ENCODE peak calls at places on chromosomes 7 and 10, in seven cellular contexts. One of them, this sample, is unnamed.

GRCh38 chr10:3192856-3193635 is 20.5 kb upstream of the PITRM1 start:
- DNase-seq in germinal center: peak
- DNase-seq in hepatocyte: peak
- DNase-seq in amygdala: no peak
- DNase-seq in ovary: no peak
- DNase-seq in CD8-positive, alpha-beta memory T cell: peak
- DNase-seq in NCI-H1105 treated with DMSO at 0.1 percent for 48 hours: peak
- DNase-seq in this sample: peak

GRCh38 chr7:101743995-101744360 is 73.4 kb upstream of the CUX1 start:
- DNase-seq in NCI-H1105 treated with DMSO at 0.1 percent for 48 hours: no peak
- DNase-seq in CD8-positive, alpha-beta memory T cell: no peak
- DNase-seq in amygdala: no peak
- DNase-seq in hepatocyte: no peak
- DNase-seq in germinal center: no peak
- DNase-seq in ovary: no peak
- DNase-seq in this sample: no peak

GRCh38 chr10:88989824-88990527 is 622 bp upstream of the FAS start:
- DNase-seq in amygdala: no peak
- DNase-seq in hepatocyte: peak
- DNase-seq in ovary: no peak
- DNase-seq in germinal center: no peak
- DNase-seq in CD8-positive, alpha-beta memory T cell: no peak
- DNase-seq in NCI-H1105 treated with DMSO at 0.1 percent for 48 hours: no peak
- DNase-seq in this sample: no peak

GRCh38 chr10:29646960-29647431 is 12.2 kb upstream of the SVIL start:
- DNase-seq in NCI-H1105 treated with DMSO at 0.1 percent for 48 hours: no peak
- DNase-seq in hepatocyte: peak
- DNase-seq in amygdala: no peak
- DNase-seq in germinal center: no peak
- DNase-seq in CD8-positive, alpha-beta memory T cell: no peak
- DNase-seq in ovary: no peak
- DNase-seq in this sample: no peak

GRCh38 chr10:106679314-106679713 is 485.2 kb downstream of the SORCS1 start:
- DNase-seq in germinal center: no peak
- DNase-seq in ovary: no peak
- DNase-seq in CD8-positive, alpha-beta memory T cell: no peak
- DNase-seq in amygdala: no peak
- DNase-seq in hepatocyte: no peak
- DNase-seq in NCI-H1105 treated with DMSO at 0.1 percent for 48 hours: no peak
- DNase-seq in this sample: no peak

GRCh38 chr10:128854965-128855364 is 612.1 kb upstream of the MGMT start:
- DNase-seq in ovary: peak
- DNase-seq in CD8-positive, alpha-beta memory T cell: no peak
- DNase-seq in germinal center: no peak
- DNase-seq in amygdala: peak
- DNase-seq in hepatocyte: peak
- DNase-seq in NCI-H1105 treated with DMSO at 0.1 percent for 48 hours: peak
- DNase-seq in this sample: peak

GRCh38 chr10:100148353-100149211 is 37.2 kb downstream of the ERLIN1 start:
- DNase-seq in CD8-positive, alpha-beta memory T cell: no peak
- DNase-seq in amygdala: no peak
- DNase-seq in ovary: no peak
- DNase-seq in germinal center: peak
- DNase-seq in NCI-H1105 treated with DMSO at 0.1 percent for 48 hours: no peak
- DNase-seq in hepatocyte: peak
- DNase-seq in this sample: no peak

GRCh38 chr10:132414402-132415016 is 17.5 kb downstream of the PWWP2B start:
- DNase-seq in hepatocyte: no peak
- DNase-seq in NCI-H1105 treated with DMSO at 0.1 percent for 48 hours: no peak
- DNase-seq in ovary: no peak
- DNase-seq in germinal center: no peak
- DNase-seq in amygdala: no peak
- DNase-seq in CD8-positive, alpha-beta memory T cell: no peak
- DNase-seq in this sample: no peak

GRCh38 chr10:71379118-71379781 is 17.5 kb upstream of the CDH23 start:
- DNase-seq in germinal center: no peak
- DNase-seq in NCI-H1105 treated with DMSO at 0.1 percent for 48 hours: no peak
- DNase-seq in ovary: no peak
- DNase-seq in amygdala: no peak
- DNase-seq in CD8-positive, alpha-beta memory T cell: no peak
- DNase-seq in hepatocyte: no peak
- DNase-seq in this sample: no peak

GRCh38 chr7:8440670-8441069 is 7.3 kb downstream of the NXPH1 start:
- DNase-seq in CD8-positive, alpha-beta memory T cell: no peak
- DNase-seq in NCI-H1105 treated with DMSO at 0.1 percent for 48 hours: no peak
- DNase-seq in hepatocyte: no peak
- DNase-seq in ovary: no peak
- DNase-seq in germinal center: no peak
- DNase-seq in amygdala: no peak
- DNase-seq in this sample: no peak

GRCh38 chr10:100742067-100742771 is 3.2 kb upstream of the PAX2 start:
- DNase-seq in amygdala: no peak
- DNase-seq in CD8-positive, alpha-beta memory T cell: no peak
- DNase-seq in germinal center: no peak
- DNase-seq in NCI-H1105 treated with DMSO at 0.1 percent for 48 hours: no peak
- DNase-seq in ovary: no peak
- DNase-seq in hepatocyte: no peak
- DNase-seq in this sample: no peak

GRCh38 chr7:17099083-17099973 is 199.1 kb upstream of the AHR start:
- DNase-seq in ovary: no peak
- DNase-seq in germinal center: no peak
- DNase-seq in NCI-H1105 treated with DMSO at 0.1 percent for 48 hours: no peak
- DNase-seq in hepatocyte: peak
- DNase-seq in amygdala: no peak
- DNase-seq in CD8-positive, alpha-beta memory T cell: no peak
- DNase-seq in this sample: no peak

GRCh38 chr10:119111968-119112515 is 8.1 kb downstream of the DENND10 start:
- DNase-seq in ovary: no peak
- DNase-seq in CD8-positive, alpha-beta memory T cell: no peak
- DNase-seq in hepatocyte: no peak
- DNase-seq in NCI-H1105 treated with DMSO at 0.1 percent for 48 hours: no peak
- DNase-seq in amygdala: no peak
- DNase-seq in germinal center: no peak
- DNase-seq in this sample: no peak

GRCh38 chr7:155939350-155939749 is 127.1 kb upstream of the SHH start:
- DNase-seq in NCI-H1105 treated with DMSO at 0.1 percent for 48 hours: no peak
- DNase-seq in ovary: no peak
- DNase-seq in CD8-positive, alpha-beta memory T cell: no peak
- DNase-seq in hepatocyte: no peak
- DNase-seq in amygdala: no peak
- DNase-seq in germinal center: no peak
- DNase-seq in this sample: no peak

GRCh38 chr10:133351408-133352318 is 4.5 kb downstream of the PRAP1 start:
- DNase-seq in germinal center: no peak
- DNase-seq in CD8-positive, alpha-beta memory T cell: no peak
- DNase-seq in NCI-H1105 treated with DMSO at 0.1 percent for 48 hours: no peak
- DNase-seq in amygdala: no peak
- DNase-seq in ovary: no peak
- DNase-seq in hepatocyte: no peak
- DNase-seq in this sample: no peak

GRCh38 chr10:90222372-90222771 is 521.0 kb downstream of the KIF20B start:
- DNase-seq in amygdala: no peak
- DNase-seq in ovary: no peak
- DNase-seq in germinal center: no peak
- DNase-seq in hepatocyte: peak
- DNase-seq in NCI-H1105 treated with DMSO at 0.1 percent for 48 hours: no peak
- DNase-seq in CD8-positive, alpha-beta memory T cell: no peak
- DNase-seq in this sample: no peak

GRCh38 chr7:157676001-157676400 is 339.2 kb downstream of the DNAJB6 start:
- DNase-seq in amygdala: no peak
- DNase-seq in hepatocyte: no peak
- DNase-seq in CD8-positive, alpha-beta memory T cell: peak
- DNase-seq in ovary: no peak
- DNase-seq in germinal center: no peak
- DNase-seq in NCI-H1105 treated with DMSO at 0.1 percent for 48 hours: no peak
- DNase-seq in this sample: no peak